ENCODE peak calls at places on chromosomes 5 and 9, in four cellular contexts. N is left ventricle myocardium inferior, G is K562, T is right atrium auricular region. K is an unnamed sample.

GRCh38 chr9:137534256-137535119 is 15.7 kb downstream of the PNPLA7 start:
- DNase-seq in N (no peak), G (peak), T (no peak), K (no peak)

GRCh38 chr5:80745490-80745889 is 90.7 kb upstream of the DHFR start:
- DNase-seq in N (no peak), G (no peak), T (no peak), K (no peak)

GRCh38 chr9:136626740-136627642 is 35.7 kb upstream of the EGFL7 start:
- DNase-seq in N (no peak), G (peak), T (no peak), K (peak)

GRCh38 chr5:159601216-159601615 is 270.9 kb upstream of the IL12B start:
- DNase-seq in N (no peak), G (no peak), T (no peak), K (no peak)

GRCh38 chr5:37721447-37721871 is 118.4 kb downstream of the GDNF start:
- DNase-seq in N (no peak), G (no peak), T (no peak), K (no peak)

GRCh38 chr9:112970939-112971338 is 41.1 kb downstream of the ZNF883 start:
- DNase-seq in N (no peak), G (no peak), T (no peak), K (no peak)

GRCh38 chr9:21171351-21171750 is 4.9 kb upstream of the IFNA21 start:
- DNase-seq in N (no peak), G (no peak), T (no peak), K (no peak)

GRCh38 chr5:158203256-158203655 is 344.3 kb upstream of the CLINT1 start:
- DNase-seq in N (no peak), G (no peak), T (no peak), K (no peak)

GRCh38 chr5:134554319-134555222 is 29.1 kb downstream of the JADE2 start:
- DNase-seq in N (peak), G (no peak), T (peak), K (no peak)

GRCh38 chr9:95879591-95879990 is 4.1 kb downstream of the ERCC6L2 start:
- DNase-seq in N (no peak), G (no peak), T (no peak), K (no peak)

GRCh38 chr5:56451742-56452141 is 218.6 kb upstream of the ANKRD55 start:
- DNase-seq in N (no peak), G (no peak), T (no peak), K (no peak)

GRCh38 chr9:72480931-72481330 is 40.5 kb upstream of the TMC1 start:
- DNase-seq in N (no peak), G (no peak), T (no peak), K (no peak)

GRCh38 chr5:59337240-59337639 is 556.3 kb downstream of the PDE4D start:
- DNase-seq in N (no peak), G (no peak), T (no peak), K (no peak)

GRCh38 chr5:104344809-104345512 is 782.4 kb upstream of the NUDT12 start:
- DNase-seq in N (no peak), G (no peak), T (no peak), K (no peak)

GRCh38 chr5:84227221-84227620 is 157.5 kb downstream of the EDIL3 start:
- DNase-seq in N (no peak), G (no peak), T (no peak), K (no peak)

GRCh38 chr5:175746851-175747250 is 89.0 kb downstream of the HRH2 start:
- DNase-seq in N (no peak), G (no peak), T (no peak), K (no peak)

GRCh38 chr5:156096259-156096658 is 230.7 kb upstream of the SGCD start:
- DNase-seq in N (no peak), G (no peak), T (no peak), K (no peak)

GRCh38 chr5:108259306-108259705 is 122.6 kb downstream of the FBXL17 start:
- DNase-seq in N (no peak), G (no peak), T (no peak), K (no peak)

GRCh38 chr5:97729938-97730337 is 546.9 kb upstream of the RIOK2 start:
- DNase-seq in N (no peak), G (no peak), T (no peak), K (no peak)

GRCh38 chr5:74951855-74952254 is 85.7 kb upstream of the FAM169A start:
- DNase-seq in N (no peak), G (no peak), T (no peak), K (no peak)

GRCh38 chr9:95620722-95621121 is 104.0 kb upstream of the PTCH1 start:
- DNase-seq in N (no peak), G (no peak), T (no peak), K (no peak)

GRCh38 chr5:126178521-126178920 is 244.7 kb upstream of the GRAMD2B start:
- DNase-seq in N (no peak), G (no peak), T (no peak), K (no peak)

GRCh38 chr5:1512541-1513291 is 11.0 kb downstream of the LPCAT1 start:
- DNase-seq in N (peak), G (no peak), T (peak), K (peak)

GRCh38 chr9:110472111-110472510 is 107.4 kb downstream of the SVEP1 start:
- DNase-seq in N (no peak), G (no peak), T (no peak), K (no peak)

GRCh38 chr5:170747851-170748250 is 35.7 kb upstream of the GABRP start:
- DNase-seq in N (no peak), G (peak), T (peak), K (peak)

GRCh38 chr5:124349931-124350330 is 396.5 kb downstream of the ZNF608 start:
- DNase-seq in N (no peak), G (no peak), T (no peak), K (no peak)

GRCh38 chr5:2375796-2376195 is 375.7 kb downstream of the IRX2 start:
- DNase-seq in N (no peak), G (no peak), T (peak), K (no peak)

GRCh38 chr5:167850901-167851300 is 440.5 kb upstream of the WWC1 start:
- DNase-seq in N (no peak), G (no peak), T (no peak), K (no peak)

GRCh38 chr5:167853421-167853820 is 438.0 kb upstream of the WWC1 start:
- DNase-seq in N (no peak), G (no peak), T (no peak), K (no peak)

GRCh38 chr5:167849874-167850273 is 441.6 kb upstream of the WWC1 start:
- DNase-seq in N (no peak), G (no peak), T (no peak), K (no peak)

GRCh38 chr5:167851416-167851815 is 440.0 kb upstream of the WWC1 start:
- DNase-seq in N (no peak), G (no peak), T (no peak), K (no peak)

DNA sequence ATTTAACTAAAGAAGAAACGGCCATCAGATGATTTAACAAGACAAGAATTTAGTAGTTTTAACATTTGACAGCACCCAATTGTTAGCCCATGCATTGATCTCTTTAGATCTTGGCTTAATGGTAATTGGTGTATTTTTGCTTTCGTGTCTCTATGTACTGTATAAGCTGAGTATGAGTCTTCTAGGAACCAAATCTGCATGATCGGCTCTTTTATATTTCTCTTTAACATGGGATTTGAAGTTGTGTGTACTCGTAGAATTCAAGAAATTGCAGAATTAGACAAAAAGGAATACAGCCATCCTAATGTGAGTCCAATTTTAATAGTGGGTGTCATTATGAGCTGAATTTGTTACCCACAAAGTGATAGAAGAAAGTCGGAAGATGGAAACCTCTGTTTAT is 438.9 kb upstream of the WWC1 start:
- DNase-seq in N (no peak), G (no peak), T (no peak), K (no peak)
- TF ChIP-seq CTCF in N (no peak), G (no peak), T (no peak), K (no peak)

GRCh38 chr9:130214921-130215320 is 42.7 kb downstream of the NCS1 start:
- DNase-seq in N (no peak), G (no peak), T (no peak), K (no peak)
- TF ChIP-seq CTCF in N (no peak), G (no peak), T (no peak), K (no peak)

DNA sequence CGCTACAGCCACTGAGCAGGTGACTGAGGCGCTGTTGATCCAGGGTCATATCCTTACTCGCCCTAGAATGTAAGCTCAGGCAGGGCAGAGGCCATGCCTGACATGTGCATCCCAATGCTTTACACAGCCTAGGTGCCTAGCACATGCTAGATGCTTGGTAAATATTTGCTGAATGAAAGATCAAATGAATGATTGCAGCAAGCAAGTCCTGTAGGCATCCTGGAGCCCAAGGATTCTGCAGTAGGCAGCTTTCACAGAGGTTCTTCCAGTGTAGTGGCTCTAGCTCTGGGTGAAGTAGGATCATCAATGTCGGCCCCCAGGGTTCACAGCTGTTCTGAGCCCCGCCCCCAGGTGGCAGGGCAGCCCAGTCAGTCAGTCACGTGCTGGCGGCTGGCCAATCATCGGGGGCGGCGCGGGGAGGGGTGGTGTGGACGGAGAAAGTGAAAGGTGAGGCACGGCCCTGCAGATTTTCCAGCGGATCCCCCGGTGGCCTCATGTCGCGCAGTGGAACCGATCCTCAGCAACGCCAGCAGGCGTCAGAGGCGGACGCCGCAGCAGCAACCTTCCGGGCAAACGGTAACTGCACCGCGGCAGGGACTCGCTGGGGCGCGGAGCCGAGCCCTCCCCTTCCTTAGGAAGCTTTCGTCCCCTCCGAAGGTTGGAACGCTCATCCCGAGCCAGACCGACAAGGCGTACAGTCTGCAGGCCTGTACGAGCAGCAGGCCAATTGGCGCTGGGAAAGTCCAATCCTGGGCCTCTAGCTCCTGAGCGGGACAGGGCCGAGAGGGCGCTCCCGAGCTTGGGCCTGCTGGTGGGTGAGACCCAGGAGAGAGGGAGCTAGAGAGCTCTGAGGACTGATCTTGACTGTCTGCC is at the start of gene GALT:
- DNase-seq in N (peak), G (peak), T (peak), K (peak)
- TF ChIP-seq CTCF in N (peak), G (peak), T (peak), K (peak)

DNA sequence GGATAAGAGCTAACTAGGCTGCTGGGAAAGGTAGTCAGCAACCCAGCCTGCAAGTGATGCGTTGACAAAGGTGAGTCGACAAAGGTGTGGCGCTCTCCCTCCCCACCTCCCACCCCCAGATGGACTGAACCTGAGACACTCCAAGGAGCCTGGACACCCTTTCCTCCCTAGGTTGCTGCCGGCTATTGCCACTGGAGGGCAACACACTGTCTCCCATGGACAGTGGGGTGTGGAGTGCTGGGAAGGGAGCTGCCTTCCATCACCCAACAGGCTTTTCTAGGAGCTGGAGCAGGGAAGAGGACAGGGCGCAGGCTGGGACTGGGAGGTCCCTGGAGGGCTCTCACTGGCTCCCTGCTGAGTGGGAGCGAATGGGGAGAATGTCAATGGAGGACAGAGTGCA is 75.4 kb upstream of the ARAP3 start:
- DNase-seq in N (no peak), G (peak), T (no peak), K (peak)
- TF ChIP-seq CTCF in N (peak), G (peak), T (no peak), K (no peak)

GRCh38 chr9:36971935-36972488 is 62.1 kb downstream of the PAX5 start:
- DNase-seq in N (no peak), G (no peak), T (no peak), K (no peak)

GRCh38 chr9:36969216-36969771 is 64.8 kb downstream of the PAX5 start:
- DNase-seq in N (no peak), G (no peak), T (no peak), K (no peak)

GRCh38 chr9:36976371-36977030 is 57.6 kb downstream of the PAX5 start:
- DNase-seq in N (no peak), G (no peak), T (no peak), K (no peak)

GRCh38 chr9:36970007-36970888 is 63.8 kb downstream of the PAX5 start:
- DNase-seq in N (no peak), G (no peak), T (no peak), K (no peak)

DNA sequence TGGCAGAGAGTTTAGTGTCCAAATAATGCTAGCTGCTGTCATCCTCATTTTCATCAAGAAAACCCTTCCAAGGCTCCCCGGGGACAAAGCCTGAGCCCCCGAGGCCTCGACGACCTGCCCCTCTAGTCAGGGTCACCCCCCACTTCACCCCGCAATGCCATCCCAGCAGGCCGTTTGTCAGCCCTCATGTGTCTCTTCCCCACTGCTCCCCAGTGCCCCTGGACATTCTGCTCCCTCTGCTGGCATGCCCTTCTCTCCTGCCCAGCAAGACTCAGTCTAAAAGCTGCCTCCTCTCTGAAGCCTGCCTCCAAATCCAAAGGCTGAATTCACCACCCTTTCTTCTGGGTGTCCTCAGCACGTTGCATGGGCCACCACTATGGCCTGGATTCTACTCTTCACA is 59.3 kb downstream of the PAX5 start:
- DNase-seq in N (no peak), G (no peak), T (no peak), K (no peak)
- TF ChIP-seq CTCF in N (no peak), G (peak), T (no peak), K (no peak)

GRCh38 chr5:78472469-78473106 is 112.2 kb downstream of the SCAMP1 start:
- DNase-seq in N (no peak), G (no peak), T (no peak), K (no peak)
- TF ChIP-seq CTCF in N (peak), G (peak), T (no peak), K (no peak)